ENCODE peak calls at places on chromosomes 6 and 20, in six cellular contexts. Q is CD8-positive, alpha-beta memory T cell; H is fibroblast of the aortic adventitia; R is activated CD8-positive, alpha-beta memory T cell treated with anti-CD3 and anti-CD28 coated beads for 24 hours; A is AG09309; W is NCI-H1694 treated with DMSO at 0.1 percent for 48 hours. Y is an unnamed sample.

GRCh38 chr20:44705364-44706094 is 9.6 kb upstream of the CCN5 start:
- DNase-seq in Q (no peak), H (no peak), R (no peak), A (no peak), W (no peak), Y (no peak)

GRCh38 chr6:115131709-115132490 is 789.1 kb upstream of the HS3ST5 start:
- DNase-seq in Q (no peak), H (no peak), R (no peak), A (no peak), W (no peak), Y (no peak)

GRCh38 chr6:35445691-35446090 is 6.4 kb upstream of the FANCE start:
- DNase-seq in Q (no peak), H (no peak), R (no peak), A (no peak), W (no peak), Y (no peak)

GRCh38 chr6:138517635-138518034 is 18.3 kb upstream of the NHSL1 start:
- DNase-seq in Q (peak; percentile 69), H (peak; percentile 61), R (peak; percentile 77), A (no peak), W (peak; percentile 3), Y (no peak)

GRCh38 chr20:39453890-39454289 is 491.7 kb downstream of the DHX35 start:
- DNase-seq in Q (no peak), H (no peak), R (no peak), A (no peak), W (peak; percentile 14), Y (no peak)

GRCh38 chr6:69974193-69974592 is 107.8 kb downstream of the COL19A1 start:
- DNase-seq in Q (no peak), H (peak; percentile 7), R (no peak), A (no peak), W (peak; percentile 14), Y (no peak)

GRCh38 chr20:16124911-16125776 is 448.1 kb downstream of the KIF16B start:
- DNase-seq in Q (no peak), H (no peak), R (no peak), A (no peak), W (no peak), Y (no peak)

GRCh38 chr20:35669221-35669620 is 4.5 kb upstream of the CPNE1 start:
- DNase-seq in Q (no peak), H (no peak), R (no peak), A (no peak), W (no peak), Y (no peak)

GRCh38 chr6:105748737-105749161 is 337.4 kb upstream of the PRDM1 start:
- DNase-seq in Q (no peak), H (peak; percentile 56), R (no peak), A (no peak), W (no peak), Y (no peak)

GRCh38 chr6:34238507-34239239 is 2.0 kb downstream of the HMGA1 start:
- DNase-seq in Q (no peak), H (peak; percentile 26), R (no peak), A (no peak), W (peak; percentile 41), Y (peak; percentile 45)

GRCh38 chr6:12483712-12484111 is 193.6 kb downstream of the EDN1 start:
- DNase-seq in Q (no peak), H (peak; percentile 95), R (no peak), A (no peak), W (no peak), Y (no peak)

GRCh38 chr6:160996316-160996715 is 4.7 kb downstream of the MAP3K4 start:
- DNase-seq in Q (no peak), H (no peak), R (no peak), A (no peak), W (no peak), Y (no peak)

GRCh38 chr20:35368616-35369423 is 43.0 kb downstream of the UQCC1 start:
- DNase-seq in Q (no peak), H (no peak), R (no peak), A (no peak), W (no peak), Y (no peak)

GRCh38 chr6:97841763-97842162 is 558.7 kb upstream of the MMS22L start:
- DNase-seq in Q (no peak), H (peak; percentile 55), R (no peak), A (no peak), W (no peak), Y (no peak)

GRCh38 chr6:47420394-47421371 is 56.9 kb upstream of the CD2AP start:
- DNase-seq in Q (no peak), H (peak; percentile 46), R (no peak), A (no peak), W (no peak), Y (no peak)

GRCh38 chr6:34466242-34467185 is 638 bp downstream of the PACSIN1 start:
- DNase-seq in Q (no peak), H (no peak), R (no peak), A (no peak), W (no peak), Y (no peak)

GRCh38 chr6:160260283-160261119 is 1.9 kb upstream of the SLC22A2 start:
- DNase-seq in Q (no peak), H (no peak), R (no peak), A (no peak), W (no peak), Y (no peak)

GRCh38 chr6:52482903-52483670 is 62.9 kb downstream of the EFHC1 start:
- DNase-seq in Q (no peak), H (no peak), R (no peak), A (no peak), W (no peak), Y (no peak)

GRCh38 chr6:163347021-163347446 is 67.5 kb upstream of the QKI start:
- DNase-seq in Q (no peak), H (no peak), R (no peak), A (no peak), W (no peak), Y (no peak)

GRCh38 chr6:24721461-24722215 is 2.7 kb upstream of the C6orf62 start:
- DNase-seq in Q (peak; percentile 91), H (no peak), R (no peak), A (no peak), W (no peak), Y (no peak)

Y was measured in sciatic nerve.